ENCODE peak calls at places on chromosomes 6 and 20, in eight cellular contexts. One of them, this sample, is unnamed.

GRCh38 chr20:47790032-47790965 is 5.0 kb upstream of the SULF2 start:
- DNase-seq in suprapubic skin: no peak
- DNase-seq in A549: no peak
- DNase-seq in stimulated activated CD4-positive, alpha-beta T cell treated with anti-CD3 and anti-CD28 coated beads, Interleukin-4, amount 100 ng/mL, for 48 hours: no peak
- DNase-seq in NCI-H524 treated with DMSO at 0.1 percent for 48 hours: no peak
- DNase-seq in stimulated activated CD8-positive, alpha-beta memory T cell treated with anti-CD3 and anti-CD28 coated beads, Interleukin-7, amount 100 ng/mL, for 24 hours: no peak
- DNase-seq in GM10248: no peak
- DNase-seq in CD4-positive, alpha-beta memory T cell: no peak
- DNase-seq in this sample: no peak

GRCh38 chr20:35561268-35561667 is 19.4 kb downstream of the ERGIC3 start:
- DNase-seq in suprapubic skin: no peak
- DNase-seq in A549: peak; percentile 27
- DNase-seq in stimulated activated CD4-positive, alpha-beta T cell treated with anti-CD3 and anti-CD28 coated beads, Interleukin-4, amount 100 ng/mL, for 48 hours: no peak
- DNase-seq in NCI-H524 treated with DMSO at 0.1 percent for 48 hours: peak; percentile 74
- DNase-seq in stimulated activated CD8-positive, alpha-beta memory T cell treated with anti-CD3 and anti-CD28 coated beads, Interleukin-7, amount 100 ng/mL, for 24 hours: no peak
- DNase-seq in GM10248: no peak
- DNase-seq in CD4-positive, alpha-beta memory T cell: no peak
- DNase-seq in this sample: peak; percentile 45

GRCh38 chr6:1044040-1044836 is 267.7 kb upstream of the FOXQ1 start:
- DNase-seq in suprapubic skin: no peak
- DNase-seq in A549: no peak
- DNase-seq in stimulated activated CD4-positive, alpha-beta T cell treated with anti-CD3 and anti-CD28 coated beads, Interleukin-4, amount 100 ng/mL, for 48 hours: no peak
- DNase-seq in NCI-H524 treated with DMSO at 0.1 percent for 48 hours: no peak
- DNase-seq in stimulated activated CD8-positive, alpha-beta memory T cell treated with anti-CD3 and anti-CD28 coated beads, Interleukin-7, amount 100 ng/mL, for 24 hours: no peak
- DNase-seq in GM10248: no peak
- DNase-seq in CD4-positive, alpha-beta memory T cell: no peak
- DNase-seq in this sample: no peak

GRCh38 chr6:40328376-40328987 is 258.7 kb downstream of the LRFN2 start:
- DNase-seq in suprapubic skin: no peak
- DNase-seq in A549: peak; percentile 7
- DNase-seq in stimulated activated CD4-positive, alpha-beta T cell treated with anti-CD3 and anti-CD28 coated beads, Interleukin-4, amount 100 ng/mL, for 48 hours: peak; percentile 21
- DNase-seq in NCI-H524 treated with DMSO at 0.1 percent for 48 hours: no peak
- DNase-seq in stimulated activated CD8-positive, alpha-beta memory T cell treated with anti-CD3 and anti-CD28 coated beads, Interleukin-7, amount 100 ng/mL, for 24 hours: no peak
- DNase-seq in GM10248: no peak
- DNase-seq in CD4-positive, alpha-beta memory T cell: peak; percentile 39
- DNase-seq in this sample: peak; percentile 47

GRCh38 chr6:4518506-4518905 is 257.7 kb upstream of the CDYL start:
- DNase-seq in suprapubic skin: no peak
- DNase-seq in A549: peak; percentile 54
- DNase-seq in stimulated activated CD4-positive, alpha-beta T cell treated with anti-CD3 and anti-CD28 coated beads, Interleukin-4, amount 100 ng/mL, for 48 hours: no peak
- DNase-seq in NCI-H524 treated with DMSO at 0.1 percent for 48 hours: no peak
- DNase-seq in stimulated activated CD8-positive, alpha-beta memory T cell treated with anti-CD3 and anti-CD28 coated beads, Interleukin-7, amount 100 ng/mL, for 24 hours: no peak
- DNase-seq in GM10248: no peak
- DNase-seq in CD4-positive, alpha-beta memory T cell: no peak
- DNase-seq in this sample: no peak

GRCh38 chr6:169801396-169802160 is 50.2 kb downstream of the ERMARD start:
- DNase-seq in suprapubic skin: peak; percentile 75
- DNase-seq in A549: no peak
- DNase-seq in stimulated activated CD4-positive, alpha-beta T cell treated with anti-CD3 and anti-CD28 coated beads, Interleukin-4, amount 100 ng/mL, for 48 hours: no peak
- DNase-seq in NCI-H524 treated with DMSO at 0.1 percent for 48 hours: no peak
- DNase-seq in stimulated activated CD8-positive, alpha-beta memory T cell treated with anti-CD3 and anti-CD28 coated beads, Interleukin-7, amount 100 ng/mL, for 24 hours: no peak
- DNase-seq in GM10248: no peak
- DNase-seq in CD4-positive, alpha-beta memory T cell: no peak
- DNase-seq in this sample: no peak

GRCh38 chr6:129698430-129698829 is 11.5 kb downstream of the ARHGAP18 start:
- DNase-seq in suprapubic skin: no peak
- DNase-seq in A549: no peak
- DNase-seq in stimulated activated CD4-positive, alpha-beta T cell treated with anti-CD3 and anti-CD28 coated beads, Interleukin-4, amount 100 ng/mL, for 48 hours: no peak
- DNase-seq in NCI-H524 treated with DMSO at 0.1 percent for 48 hours: no peak
- DNase-seq in stimulated activated CD8-positive, alpha-beta memory T cell treated with anti-CD3 and anti-CD28 coated beads, Interleukin-7, amount 100 ng/mL, for 24 hours: no peak
- DNase-seq in GM10248: no peak
- DNase-seq in CD4-positive, alpha-beta memory T cell: no peak
- DNase-seq in this sample: no peak

GRCh38 chr6:107124934-107125348 is 9.6 kb upstream of the BEND3 start:
- DNase-seq in suprapubic skin: no peak
- DNase-seq in A549: no peak
- DNase-seq in stimulated activated CD4-positive, alpha-beta T cell treated with anti-CD3 and anti-CD28 coated beads, Interleukin-4, amount 100 ng/mL, for 48 hours: no peak
- DNase-seq in NCI-H524 treated with DMSO at 0.1 percent for 48 hours: no peak
- DNase-seq in stimulated activated CD8-positive, alpha-beta memory T cell treated with anti-CD3 and anti-CD28 coated beads, Interleukin-7, amount 100 ng/mL, for 24 hours: no peak
- DNase-seq in GM10248: no peak
- DNase-seq in CD4-positive, alpha-beta memory T cell: no peak
- DNase-seq in this sample: no peak

GRCh38 chr6:139373154-139373927 is 1.1 kb downstream of the CITED2 start:
- DNase-seq in suprapubic skin: peak; percentile 83
- DNase-seq in A549: peak; percentile 6
- DNase-seq in stimulated activated CD4-positive, alpha-beta T cell treated with anti-CD3 and anti-CD28 coated beads, Interleukin-4, amount 100 ng/mL, for 48 hours: peak; percentile 54
- DNase-seq in NCI-H524 treated with DMSO at 0.1 percent for 48 hours: peak; percentile 36
- DNase-seq in stimulated activated CD8-positive, alpha-beta memory T cell treated with anti-CD3 and anti-CD28 coated beads, Interleukin-7, amount 100 ng/mL, for 24 hours: peak; percentile 32
- DNase-seq in GM10248: peak; percentile 50
- DNase-seq in CD4-positive, alpha-beta memory T cell: peak; percentile 75
- DNase-seq in this sample: peak; percentile 42

GRCh38 chr6:167684276-167685104 is 142.2 kb upstream of the AFDN start:
- DNase-seq in suprapubic skin: no peak
- DNase-seq in A549: no peak
- DNase-seq in stimulated activated CD4-positive, alpha-beta T cell treated with anti-CD3 and anti-CD28 coated beads, Interleukin-4, amount 100 ng/mL, for 48 hours: no peak
- DNase-seq in NCI-H524 treated with DMSO at 0.1 percent for 48 hours: no peak
- DNase-seq in stimulated activated CD8-positive, alpha-beta memory T cell treated with anti-CD3 and anti-CD28 coated beads, Interleukin-7, amount 100 ng/mL, for 24 hours: no peak
- DNase-seq in GM10248: no peak
- DNase-seq in CD4-positive, alpha-beta memory T cell: no peak
- DNase-seq in this sample: no peak

GRCh38 chr20:25259788-25260254 is 11.9 kb downstream of the PYGB start:
- DNase-seq in suprapubic skin: peak; percentile 65
- DNase-seq in A549: no peak
- DNase-seq in stimulated activated CD4-positive, alpha-beta T cell treated with anti-CD3 and anti-CD28 coated beads, Interleukin-4, amount 100 ng/mL, for 48 hours: no peak
- DNase-seq in NCI-H524 treated with DMSO at 0.1 percent for 48 hours: no peak
- DNase-seq in stimulated activated CD8-positive, alpha-beta memory T cell treated with anti-CD3 and anti-CD28 coated beads, Interleukin-7, amount 100 ng/mL, for 24 hours: no peak
- DNase-seq in GM10248: no peak
- DNase-seq in CD4-positive, alpha-beta memory T cell: no peak
- DNase-seq in this sample: no peak

GRCh38 chr6:80535914-80536565 is 429.6 kb downstream of the BCKDHB start:
- DNase-seq in suprapubic skin: no peak
- DNase-seq in A549: no peak
- DNase-seq in stimulated activated CD4-positive, alpha-beta T cell treated with anti-CD3 and anti-CD28 coated beads, Interleukin-4, amount 100 ng/mL, for 48 hours: no peak
- DNase-seq in NCI-H524 treated with DMSO at 0.1 percent for 48 hours: no peak
- DNase-seq in stimulated activated CD8-positive, alpha-beta memory T cell treated with anti-CD3 and anti-CD28 coated beads, Interleukin-7, amount 100 ng/mL, for 24 hours: no peak
- DNase-seq in GM10248: no peak
- DNase-seq in CD4-positive, alpha-beta memory T cell: no peak
- DNase-seq in this sample: no peak

GRCh38 chr20:55515831-55516230 is 489.5 kb downstream of the CBLN4 start:
- DNase-seq in suprapubic skin: no peak
- DNase-seq in A549: no peak
- DNase-seq in stimulated activated CD4-positive, alpha-beta T cell treated with anti-CD3 and anti-CD28 coated beads, Interleukin-4, amount 100 ng/mL, for 48 hours: no peak
- DNase-seq in NCI-H524 treated with DMSO at 0.1 percent for 48 hours: no peak
- DNase-seq in stimulated activated CD8-positive, alpha-beta memory T cell treated with anti-CD3 and anti-CD28 coated beads, Interleukin-7, amount 100 ng/mL, for 24 hours: no peak
- DNase-seq in GM10248: no peak
- DNase-seq in CD4-positive, alpha-beta memory T cell: no peak
- DNase-seq in this sample: no peak

This sample was measured in HEK293T.